ENCODE peak calls at places on chromosomes 5 and 9, in nine cellular contexts. One of them, this sample, is unnamed.

GRCh38 chr9:126853667-126854066 is 6.8 kb upstream of the ZBTB34 start:
- DNase-seq in activated CD8-positive, alpha-beta T cell treated with anti-CD3 and anti-CD28 coated beads for 36 hours: no peak
- DNase-seq in stimulated activated CD4-positive, alpha-beta T cell treated with anti-CD3 and anti-CD28 coated beads, Interleukin-15, amount 100 ng/mL, for 1 hour: no peak
- DNase-seq in CD8-positive, alpha-beta memory T cell: no peak
- DNase-seq in A549: no peak
- DNase-seq in activated naive CD8-positive, alpha-beta T cell treated with anti-CD3 and anti-CD28 coated beads for 36 hours: no peak
- DNase-seq in naive thymus-derived CD8-positive, alpha-beta T cell: no peak
- DNase-seq in ACHN: no peak
- DNase-seq in activated T-helper 1 cell treated with anti-CD3 and anti-CD28 coated beads, Interleukin-2, amount 50 U/mL, for 16 hours: no peak
- DNase-seq in this sample: no peak

GRCh38 chr5:77302247-77302646 is 91.8 kb downstream of the PDE8B start:
- DNase-seq in activated CD8-positive, alpha-beta T cell treated with anti-CD3 and anti-CD28 coated beads for 36 hours: no peak
- DNase-seq in stimulated activated CD4-positive, alpha-beta T cell treated with anti-CD3 and anti-CD28 coated beads, Interleukin-15, amount 100 ng/mL, for 1 hour: no peak
- DNase-seq in CD8-positive, alpha-beta memory T cell: no peak
- DNase-seq in A549: no peak
- DNase-seq in activated naive CD8-positive, alpha-beta T cell treated with anti-CD3 and anti-CD28 coated beads for 36 hours: no peak
- DNase-seq in naive thymus-derived CD8-positive, alpha-beta T cell: no peak
- DNase-seq in ACHN: no peak
- DNase-seq in activated T-helper 1 cell treated with anti-CD3 and anti-CD28 coated beads, Interleukin-2, amount 50 U/mL, for 16 hours: no peak
- DNase-seq in this sample: no peak

GRCh38 chr9:23728736-23729135 is 97.3 kb downstream of the ELAVL2 start:
- DNase-seq in activated CD8-positive, alpha-beta T cell treated with anti-CD3 and anti-CD28 coated beads for 36 hours: no peak
- DNase-seq in stimulated activated CD4-positive, alpha-beta T cell treated with anti-CD3 and anti-CD28 coated beads, Interleukin-15, amount 100 ng/mL, for 1 hour: no peak
- DNase-seq in CD8-positive, alpha-beta memory T cell: no peak
- DNase-seq in A549: no peak
- DNase-seq in activated naive CD8-positive, alpha-beta T cell treated with anti-CD3 and anti-CD28 coated beads for 36 hours: no peak
- DNase-seq in naive thymus-derived CD8-positive, alpha-beta T cell: no peak
- DNase-seq in ACHN: no peak
- DNase-seq in activated T-helper 1 cell treated with anti-CD3 and anti-CD28 coated beads, Interleukin-2, amount 50 U/mL, for 16 hours: no peak
- DNase-seq in this sample: no peak

GRCh38 chr9:124870723-124871122 is 8.8 kb downstream of the ARPC5L start:
- DNase-seq in activated CD8-positive, alpha-beta T cell treated with anti-CD3 and anti-CD28 coated beads for 36 hours: peak
- DNase-seq in stimulated activated CD4-positive, alpha-beta T cell treated with anti-CD3 and anti-CD28 coated beads, Interleukin-15, amount 100 ng/mL, for 1 hour: no peak
- DNase-seq in CD8-positive, alpha-beta memory T cell: no peak
- DNase-seq in A549: no peak
- DNase-seq in activated naive CD8-positive, alpha-beta T cell treated with anti-CD3 and anti-CD28 coated beads for 36 hours: no peak
- DNase-seq in naive thymus-derived CD8-positive, alpha-beta T cell: no peak
- DNase-seq in ACHN: no peak
- DNase-seq in activated T-helper 1 cell treated with anti-CD3 and anti-CD28 coated beads, Interleukin-2, amount 50 U/mL, for 16 hours: no peak
- DNase-seq in this sample: no peak

GRCh38 chr5:98570661-98571181 is 202.7 kb upstream of the RGMB start:
- DNase-seq in activated CD8-positive, alpha-beta T cell treated with anti-CD3 and anti-CD28 coated beads for 36 hours: no peak
- DNase-seq in stimulated activated CD4-positive, alpha-beta T cell treated with anti-CD3 and anti-CD28 coated beads, Interleukin-15, amount 100 ng/mL, for 1 hour: no peak
- DNase-seq in CD8-positive, alpha-beta memory T cell: no peak
- DNase-seq in A549: no peak
- DNase-seq in activated naive CD8-positive, alpha-beta T cell treated with anti-CD3 and anti-CD28 coated beads for 36 hours: no peak
- DNase-seq in naive thymus-derived CD8-positive, alpha-beta T cell: no peak
- DNase-seq in ACHN: no peak
- DNase-seq in activated T-helper 1 cell treated with anti-CD3 and anti-CD28 coated beads, Interleukin-2, amount 50 U/mL, for 16 hours: no peak
- DNase-seq in this sample: no peak

GRCh38 chr5:140992878-140993277 is 26.6 kb downstream of the PCDHAC2 start:
- DNase-seq in activated CD8-positive, alpha-beta T cell treated with anti-CD3 and anti-CD28 coated beads for 36 hours: no peak
- DNase-seq in stimulated activated CD4-positive, alpha-beta T cell treated with anti-CD3 and anti-CD28 coated beads, Interleukin-15, amount 100 ng/mL, for 1 hour: no peak
- DNase-seq in CD8-positive, alpha-beta memory T cell: no peak
- DNase-seq in A549: no peak
- DNase-seq in activated naive CD8-positive, alpha-beta T cell treated with anti-CD3 and anti-CD28 coated beads for 36 hours: no peak
- DNase-seq in naive thymus-derived CD8-positive, alpha-beta T cell: no peak
- DNase-seq in ACHN: no peak
- DNase-seq in activated T-helper 1 cell treated with anti-CD3 and anti-CD28 coated beads, Interleukin-2, amount 50 U/mL, for 16 hours: no peak
- DNase-seq in this sample: no peak

GRCh38 chr5:153623906-153624765 is 133.7 kb downstream of the GRIA1 start:
- DNase-seq in activated CD8-positive, alpha-beta T cell treated with anti-CD3 and anti-CD28 coated beads for 36 hours: no peak
- DNase-seq in stimulated activated CD4-positive, alpha-beta T cell treated with anti-CD3 and anti-CD28 coated beads, Interleukin-15, amount 100 ng/mL, for 1 hour: no peak
- DNase-seq in CD8-positive, alpha-beta memory T cell: no peak
- DNase-seq in A549: no peak
- DNase-seq in activated naive CD8-positive, alpha-beta T cell treated with anti-CD3 and anti-CD28 coated beads for 36 hours: no peak
- DNase-seq in naive thymus-derived CD8-positive, alpha-beta T cell: no peak
- DNase-seq in ACHN: no peak
- DNase-seq in activated T-helper 1 cell treated with anti-CD3 and anti-CD28 coated beads, Interleukin-2, amount 50 U/mL, for 16 hours: no peak
- DNase-seq in this sample: no peak

GRCh38 chr9:86257406-86257805 is 2.1 kb downstream of the C9orf153 start:
- DNase-seq in activated CD8-positive, alpha-beta T cell treated with anti-CD3 and anti-CD28 coated beads for 36 hours: no peak
- DNase-seq in stimulated activated CD4-positive, alpha-beta T cell treated with anti-CD3 and anti-CD28 coated beads, Interleukin-15, amount 100 ng/mL, for 1 hour: no peak
- DNase-seq in CD8-positive, alpha-beta memory T cell: no peak
- DNase-seq in A549: no peak
- DNase-seq in activated naive CD8-positive, alpha-beta T cell treated with anti-CD3 and anti-CD28 coated beads for 36 hours: no peak
- DNase-seq in naive thymus-derived CD8-positive, alpha-beta T cell: no peak
- DNase-seq in ACHN: no peak
- DNase-seq in activated T-helper 1 cell treated with anti-CD3 and anti-CD28 coated beads, Interleukin-2, amount 50 U/mL, for 16 hours: no peak
- DNase-seq in this sample: no peak

GRCh38 chr9:92962846-92963245 is 15.5 kb downstream of the FGD3 start:
- DNase-seq in activated CD8-positive, alpha-beta T cell treated with anti-CD3 and anti-CD28 coated beads for 36 hours: no peak
- DNase-seq in stimulated activated CD4-positive, alpha-beta T cell treated with anti-CD3 and anti-CD28 coated beads, Interleukin-15, amount 100 ng/mL, for 1 hour: no peak
- DNase-seq in CD8-positive, alpha-beta memory T cell: no peak
- DNase-seq in A549: no peak
- DNase-seq in activated naive CD8-positive, alpha-beta T cell treated with anti-CD3 and anti-CD28 coated beads for 36 hours: no peak
- DNase-seq in naive thymus-derived CD8-positive, alpha-beta T cell: no peak
- DNase-seq in ACHN: no peak
- DNase-seq in activated T-helper 1 cell treated with anti-CD3 and anti-CD28 coated beads, Interleukin-2, amount 50 U/mL, for 16 hours: no peak
- DNase-seq in this sample: no peak

GRCh38 chr9:100087218-100087617 is 11.6 kb downstream of the ERP44 start:
- DNase-seq in activated CD8-positive, alpha-beta T cell treated with anti-CD3 and anti-CD28 coated beads for 36 hours: no peak
- DNase-seq in stimulated activated CD4-positive, alpha-beta T cell treated with anti-CD3 and anti-CD28 coated beads, Interleukin-15, amount 100 ng/mL, for 1 hour: no peak
- DNase-seq in CD8-positive, alpha-beta memory T cell: no peak
- DNase-seq in A549: no peak
- DNase-seq in activated naive CD8-positive, alpha-beta T cell treated with anti-CD3 and anti-CD28 coated beads for 36 hours: no peak
- DNase-seq in naive thymus-derived CD8-positive, alpha-beta T cell: no peak
- DNase-seq in ACHN: no peak
- DNase-seq in activated T-helper 1 cell treated with anti-CD3 and anti-CD28 coated beads, Interleukin-2, amount 50 U/mL, for 16 hours: no peak
- DNase-seq in this sample: no peak

GRCh38 chr5:113112435-113112834 is 135.8 kb downstream of the DCP2 start:
- DNase-seq in activated CD8-positive, alpha-beta T cell treated with anti-CD3 and anti-CD28 coated beads for 36 hours: no peak
- DNase-seq in stimulated activated CD4-positive, alpha-beta T cell treated with anti-CD3 and anti-CD28 coated beads, Interleukin-15, amount 100 ng/mL, for 1 hour: no peak
- DNase-seq in CD8-positive, alpha-beta memory T cell: no peak
- DNase-seq in A549: no peak
- DNase-seq in activated naive CD8-positive, alpha-beta T cell treated with anti-CD3 and anti-CD28 coated beads for 36 hours: no peak
- DNase-seq in naive thymus-derived CD8-positive, alpha-beta T cell: no peak
- DNase-seq in ACHN: no peak
- DNase-seq in activated T-helper 1 cell treated with anti-CD3 and anti-CD28 coated beads, Interleukin-2, amount 50 U/mL, for 16 hours: no peak
- DNase-seq in this sample: no peak

GRCh38 chr5:145776886-145777285 is 58.3 kb downstream of the PRELID2 start:
- DNase-seq in activated CD8-positive, alpha-beta T cell treated with anti-CD3 and anti-CD28 coated beads for 36 hours: no peak
- DNase-seq in stimulated activated CD4-positive, alpha-beta T cell treated with anti-CD3 and anti-CD28 coated beads, Interleukin-15, amount 100 ng/mL, for 1 hour: no peak
- DNase-seq in CD8-positive, alpha-beta memory T cell: no peak
- DNase-seq in A549: no peak
- DNase-seq in activated naive CD8-positive, alpha-beta T cell treated with anti-CD3 and anti-CD28 coated beads for 36 hours: no peak
- DNase-seq in naive thymus-derived CD8-positive, alpha-beta T cell: no peak
- DNase-seq in ACHN: no peak
- DNase-seq in activated T-helper 1 cell treated with anti-CD3 and anti-CD28 coated beads, Interleukin-2, amount 50 U/mL, for 16 hours: no peak
- DNase-seq in this sample: no peak

GRCh38 chr5:132561601-132562000 is 4.8 kb downstream of the RAD50 start:
- DNase-seq in activated CD8-positive, alpha-beta T cell treated with anti-CD3 and anti-CD28 coated beads for 36 hours: peak
- DNase-seq in stimulated activated CD4-positive, alpha-beta T cell treated with anti-CD3 and anti-CD28 coated beads, Interleukin-15, amount 100 ng/mL, for 1 hour: no peak
- DNase-seq in CD8-positive, alpha-beta memory T cell: no peak
- DNase-seq in A549: no peak
- DNase-seq in activated naive CD8-positive, alpha-beta T cell treated with anti-CD3 and anti-CD28 coated beads for 36 hours: no peak
- DNase-seq in naive thymus-derived CD8-positive, alpha-beta T cell: no peak
- DNase-seq in ACHN: no peak
- DNase-seq in activated T-helper 1 cell treated with anti-CD3 and anti-CD28 coated beads, Interleukin-2, amount 50 U/mL, for 16 hours: no peak
- DNase-seq in this sample: no peak

GRCh38 chr9:23342296-23342695 is 483.7 kb downstream of the ELAVL2 start:
- DNase-seq in activated CD8-positive, alpha-beta T cell treated with anti-CD3 and anti-CD28 coated beads for 36 hours: no peak
- DNase-seq in stimulated activated CD4-positive, alpha-beta T cell treated with anti-CD3 and anti-CD28 coated beads, Interleukin-15, amount 100 ng/mL, for 1 hour: no peak
- DNase-seq in CD8-positive, alpha-beta memory T cell: no peak
- DNase-seq in A549: no peak
- DNase-seq in activated naive CD8-positive, alpha-beta T cell treated with anti-CD3 and anti-CD28 coated beads for 36 hours: no peak
- DNase-seq in naive thymus-derived CD8-positive, alpha-beta T cell: no peak
- DNase-seq in ACHN: no peak
- DNase-seq in activated T-helper 1 cell treated with anti-CD3 and anti-CD28 coated beads, Interleukin-2, amount 50 U/mL, for 16 hours: no peak
- DNase-seq in this sample: no peak

GRCh38 chr5:171908638-171909037 is 97.8 kb downstream of the FBXW11 start:
- DNase-seq in activated CD8-positive, alpha-beta T cell treated with anti-CD3 and anti-CD28 coated beads for 36 hours: no peak
- DNase-seq in stimulated activated CD4-positive, alpha-beta T cell treated with anti-CD3 and anti-CD28 coated beads, Interleukin-15, amount 100 ng/mL, for 1 hour: no peak
- DNase-seq in CD8-positive, alpha-beta memory T cell: no peak
- DNase-seq in A549: no peak
- DNase-seq in activated naive CD8-positive, alpha-beta T cell treated with anti-CD3 and anti-CD28 coated beads for 36 hours: no peak
- DNase-seq in naive thymus-derived CD8-positive, alpha-beta T cell: no peak
- DNase-seq in ACHN: no peak
- DNase-seq in activated T-helper 1 cell treated with anti-CD3 and anti-CD28 coated beads, Interleukin-2, amount 50 U/mL, for 16 hours: no peak
- DNase-seq in this sample: no peak

GRCh38 chr5:141916522-141916921 is 7.1 kb upstream of the DELE1 start:
- DNase-seq in activated CD8-positive, alpha-beta T cell treated with anti-CD3 and anti-CD28 coated beads for 36 hours: no peak
- DNase-seq in stimulated activated CD4-positive, alpha-beta T cell treated with anti-CD3 and anti-CD28 coated beads, Interleukin-15, amount 100 ng/mL, for 1 hour: no peak
- DNase-seq in CD8-positive, alpha-beta memory T cell: no peak
- DNase-seq in A549: no peak
- DNase-seq in activated naive CD8-positive, alpha-beta T cell treated with anti-CD3 and anti-CD28 coated beads for 36 hours: no peak
- DNase-seq in naive thymus-derived CD8-positive, alpha-beta T cell: no peak
- DNase-seq in ACHN: no peak
- DNase-seq in activated T-helper 1 cell treated with anti-CD3 and anti-CD28 coated beads, Interleukin-2, amount 50 U/mL, for 16 hours: no peak
- DNase-seq in this sample: no peak

GRCh38 chr9:123321874-123322770 is 33.9 kb upstream of the CRB2 start:
- DNase-seq in activated CD8-positive, alpha-beta T cell treated with anti-CD3 and anti-CD28 coated beads for 36 hours: peak
- DNase-seq in stimulated activated CD4-positive, alpha-beta T cell treated with anti-CD3 and anti-CD28 coated beads, Interleukin-15, amount 100 ng/mL, for 1 hour: no peak
- DNase-seq in CD8-positive, alpha-beta memory T cell: no peak
- DNase-seq in A549: no peak
- DNase-seq in activated naive CD8-positive, alpha-beta T cell treated with anti-CD3 and anti-CD28 coated beads for 36 hours: no peak
- DNase-seq in naive thymus-derived CD8-positive, alpha-beta T cell: no peak
- DNase-seq in ACHN: no peak
- DNase-seq in activated T-helper 1 cell treated with anti-CD3 and anti-CD28 coated beads, Interleukin-2, amount 50 U/mL, for 16 hours: no peak
- DNase-seq in this sample: no peak

GRCh38 chr5:117776977-117777376 is 1202.4 kb upstream of the SEMA6A start:
- DNase-seq in activated CD8-positive, alpha-beta T cell treated with anti-CD3 and anti-CD28 coated beads for 36 hours: no peak
- DNase-seq in stimulated activated CD4-positive, alpha-beta T cell treated with anti-CD3 and anti-CD28 coated beads, Interleukin-15, amount 100 ng/mL, for 1 hour: no peak
- DNase-seq in CD8-positive, alpha-beta memory T cell: no peak
- DNase-seq in A549: no peak
- DNase-seq in activated naive CD8-positive, alpha-beta T cell treated with anti-CD3 and anti-CD28 coated beads for 36 hours: no peak
- DNase-seq in naive thymus-derived CD8-positive, alpha-beta T cell: no peak
- DNase-seq in ACHN: no peak
- DNase-seq in activated T-helper 1 cell treated with anti-CD3 and anti-CD28 coated beads, Interleukin-2, amount 50 U/mL, for 16 hours: no peak
- DNase-seq in this sample: no peak

This sample was measured in stimulated activated naive CD8-positive, alpha-beta T cell treated with anti-CD3 and anti-CD28 coated beads, Interleukin-15, Interleukin-2, amounts not matched to agents 100 U/mL and 50 U/mL, for 24 hours.